ENCODE peak calls at places on chromosome 14, in ten cellular contexts. C, F, M, L, Q, E, Y, K, N and P are unnamed samples.

GRCh38 chr14:74085047-74085637 is 386 bp downstream of the LIN52 start:
- DNase-seq in C (no peak), F (peak), M (no peak), L (peak), Q (peak), E (no peak), Y (peak), K (no peak), N (no peak), P (peak)

GRCh38 chr14:105257464-105257863 is 9.1 kb downstream of the BTBD6 start:
- DNase-seq in C (no peak), F (no peak), M (no peak), L (no peak), Q (no peak), E (no peak), Y (no peak), K (no peak), N (no peak), P (no peak)

GRCh38 chr14:106268013-106268727 is 741.8 kb downstream of the TMEM121 start:
- DNase-seq in C (no peak), F (no peak), M (no peak), L (no peak), Q (no peak), E (no peak), Y (no peak), K (no peak), N (peak), P (no peak)

GRCh38 chr14:79011920-79012204 is 841.7 kb downstream of the NRXN3 start:
- DNase-seq in C (no peak), F (no peak), M (no peak), L (no peak), Q (no peak), E (no peak), Y (no peak), K (no peak), N (no peak), P (no peak)

GRCh38 chr14:64702493-64703392 is 1.5 kb upstream of the PLEKHG3 start:
- DNase-seq in C (peak), F (peak), M (no peak), L (no peak), Q (no peak), E (no peak), Y (no peak), K (no peak), N (peak), P (peak)

GRCh38 chr14:85766295-85766694 is 236.4 kb downstream of the FLRT2 start:
- DNase-seq in C (no peak), F (no peak), M (no peak), L (no peak), Q (no peak), E (no peak), Y (no peak), K (no peak), N (no peak), P (no peak)

GRCh38 chr14:102229071-102229738 is 75.8 kb downstream of the MOK start:
- DNase-seq in C (no peak), F (no peak), M (no peak), L (no peak), Q (no peak), E (no peak), Y (no peak), K (no peak), N (no peak), P (no peak)

GRCh38 chr14:40599726-40600125 is 1007.0 kb upstream of the LRFN5 start:
- DNase-seq in C (no peak), F (no peak), M (no peak), L (no peak), Q (no peak), E (no peak), Y (no peak), K (no peak), N (no peak), P (peak)

GRCh38 chr14:52267501-52268190 is at the start of gene PTGDR:
- DNase-seq in C (no peak), F (peak), M (peak), L (no peak), Q (peak), E (no peak), Y (peak), K (no peak), N (no peak), P (peak)

GRCh38 chr14:41605550-41606248 is 977 bp upstream of the LRFN5 start:
- DNase-seq in C (peak), F (peak), M (no peak), L (peak), Q (peak), E (peak), Y (peak), K (peak), N (no peak), P (peak)

GRCh38 chr14:69882086-69882864 is 3.1 kb downstream of the SMOC1 start:
- DNase-seq in C (no peak), F (no peak), M (no peak), L (no peak), Q (no peak), E (no peak), Y (no peak), K (no peak), N (no peak), P (no peak)

GRCh38 chr14:76962303-76962660 is 66.2 kb downstream of the IRF2BPL start:
- DNase-seq in C (no peak), F (no peak), M (no peak), L (no peak), Q (no peak), E (no peak), Y (no peak), K (no peak), N (no peak), P (no peak)

GRCh38 chr14:89870335-89870734 is 84.2 kb downstream of the EFCAB11 start:
- DNase-seq in C (no peak), F (no peak), M (no peak), L (no peak), Q (no peak), E (no peak), Y (peak), K (no peak), N (no peak), P (no peak)

GRCh38 chr14:30874120-30874998 is at the start of gene COCH:
- DNase-seq in C (no peak), F (peak), M (peak), L (peak), Q (no peak), E (no peak), Y (no peak), K (peak), N (peak), P (peak)

GRCh38 chr14:58637391-58638230 is at the start of gene DACT1:
- DNase-seq in C (peak), F (peak), M (peak), L (peak), Q (peak), E (no peak), Y (peak), K (peak), N (peak), P (peak)

GRCh38 chr14:90402009-90402408 is 5.2 kb downstream of the CALM1 start:
- DNase-seq in C (no peak), F (no peak), M (no peak), L (no peak), Q (no peak), E (no peak), Y (no peak), K (no peak), N (no peak), P (no peak)

GRCh38 chr14:78788467-78789360 is 618.5 kb downstream of the NRXN3 start:
- DNase-seq in C (no peak), F (no peak), M (no peak), L (no peak), Q (no peak), E (no peak), Y (no peak), K (no peak), N (no peak), P (no peak)

GRCh38 chr14:38080696-38081095 is 127.0 kb upstream of the SSTR1 start:
- DNase-seq in C (no peak), F (no peak), M (no peak), L (no peak), Q (no peak), E (no peak), Y (no peak), K (no peak), N (no peak), P (no peak)

GRCh38 chr14:91403069-91403600 is 14.5 kb downstream of the CCDC88C start:
- DNase-seq in C (no peak), F (no peak), M (no peak), L (no peak), Q (no peak), E (no peak), Y (no peak), K (no peak), N (peak), P (no peak)

GRCh38 chr14:22520786-22521185 is 68.2 kb downstream of the DAD1 start:
- DNase-seq in C (no peak), F (no peak), M (no peak), L (no peak), Q (peak), E (no peak), Y (no peak), K (no peak), N (no peak), P (no peak)

GRCh38 chr14:85296466-85297210 is 233.3 kb upstream of the FLRT2 start:
- DNase-seq in C (no peak), F (no peak), M (no peak), L (no peak), Q (peak), E (no peak), Y (peak), K (no peak), N (no peak), P (peak)

GRCh38 chr14:96762650-96763049 is 34.5 kb upstream of the VRK1 start:
- DNase-seq in C (no peak), F (peak), M (no peak), L (peak), Q (peak), E (no peak), Y (peak), K (no peak), N (no peak), P (peak)

GRCh38 chr14:24903337-24903736 is 146.6 kb downstream of the STXBP6 start:
- DNase-seq in C (no peak), F (no peak), M (no peak), L (no peak), Q (peak), E (no peak), Y (peak), K (no peak), N (no peak), P (no peak)

GRCh38 chr14:31939934-31940333 is 137.2 kb upstream of the ARHGAP5 start:
- DNase-seq in C (no peak), F (no peak), M (no peak), L (no peak), Q (no peak), E (no peak), Y (no peak), K (no peak), N (no peak), P (no peak)

GRCh38 chr14:106879241-106879640 is 1352.9 kb downstream of the TMEM121 start:
- DNase-seq in C (no peak), F (no peak), M (no peak), L (peak), Q (no peak), E (no peak), Y (no peak), K (no peak), N (peak), P (no peak)

GRCh38 chr14:54312166-54312801 is 84.5 kb upstream of the CDKN3 start:
- DNase-seq in C (no peak), F (no peak), M (no peak), L (no peak), Q (peak), E (no peak), Y (peak), K (no peak), N (no peak), P (peak)

GRCh38 chr14:22849212-22849819 is 12.9 kb downstream of the MMP14 start:
- DNase-seq in C (peak), F (no peak), M (peak), L (no peak), Q (peak), E (no peak), Y (no peak), K (no peak), N (no peak), P (no peak)

GRCh38 chr14:49220492-49220891 is 365.7 kb downstream of the RPS29 start:
- DNase-seq in C (no peak), F (peak), M (no peak), L (no peak), Q (no peak), E (no peak), Y (no peak), K (no peak), N (no peak), P (no peak)

DNA sequence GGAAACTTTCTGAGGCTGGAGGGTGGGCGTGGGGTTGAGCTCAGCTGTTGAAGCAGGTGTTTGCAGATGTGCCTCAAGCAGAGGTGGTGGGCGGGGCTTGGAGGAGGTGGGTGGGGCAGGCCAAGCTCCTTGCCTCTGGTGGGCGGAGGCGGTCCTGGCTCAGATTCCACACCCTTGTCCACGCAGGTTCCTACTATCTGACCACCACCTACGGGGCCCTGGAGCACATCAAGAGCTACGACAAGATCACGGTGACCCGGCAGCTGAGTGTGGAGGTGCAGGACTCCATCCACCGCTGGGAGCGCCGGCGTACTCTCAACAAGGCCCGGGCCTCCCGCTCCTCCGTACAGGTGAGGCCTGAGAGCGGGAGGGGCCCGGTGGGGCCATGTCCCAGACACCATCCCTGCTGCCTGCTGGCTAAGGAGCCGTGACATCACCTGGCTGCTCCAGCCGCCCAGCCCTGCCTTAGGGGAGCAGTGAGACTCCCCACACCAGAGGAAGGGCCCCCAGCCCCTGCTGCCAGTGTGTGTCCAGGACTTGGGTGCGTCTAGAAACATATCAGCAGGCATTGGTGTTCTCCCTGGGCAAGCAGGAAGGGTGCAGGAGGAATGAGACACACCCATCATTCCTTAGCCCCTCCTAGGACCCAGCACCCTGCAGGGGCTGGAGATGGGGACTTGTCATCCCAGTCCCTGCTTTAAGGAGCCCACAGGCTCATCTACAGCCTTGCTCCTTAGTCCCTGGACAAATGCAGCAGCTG is 63.4 kb downstream of the LGMN start:
- DNase-seq in C (peak), F (peak), M (no peak), L (peak), Q (no peak), E (no peak), Y (no peak), K (no peak), N (no peak), P (no peak)
- TF ChIP-seq CTCF in C (no peak), F (no peak), M (no peak), L (no peak), Q (no peak), E (no peak), Y (no peak), K (no peak), N (no peak), P (no peak)

GRCh38 chr14:61064210-61064609 is 83.2 kb downstream of the SLC38A6 start:
- DNase-seq in C (no peak), F (no peak), M (no peak), L (no peak), Q (no peak), E (no peak), Y (no peak), K (no peak), N (no peak), P (no peak)
- TF ChIP-seq CTCF in C (no peak), F (no peak), M (no peak), L (no peak), Q (no peak), E (no peak), Y (no peak), K (no peak), N (no peak), P (no peak)

GRCh38 chr14:103339561-103339960 is 5.5 kb downstream of the EIF5 start:
- DNase-seq in C (no peak), F (no peak), M (no peak), L (no peak), Q (no peak), E (no peak), Y (no peak), K (no peak), N (no peak), P (no peak)

GRCh38 chr14:103340480-103341212 is 6.6 kb downstream of the EIF5 start:
- DNase-seq in C (no peak), F (no peak), M (no peak), L (no peak), Q (no peak), E (no peak), Y (no peak), K (no peak), N (no peak), P (no peak)

GRCh38 chr14:103336191-103336590 is 2.2 kb downstream of the EIF5 start:
- DNase-seq in C (no peak), F (no peak), M (no peak), L (no peak), Q (no peak), E (no peak), Y (no peak), K (no peak), N (no peak), P (no peak)

GRCh38 chr14:103334644-103335603 is 887 bp downstream of the EIF5 start:
- DNase-seq in C (peak), F (peak), M (peak), L (peak), Q (peak), E (peak), Y (peak), K (peak), N (peak), P (peak)

DNA sequence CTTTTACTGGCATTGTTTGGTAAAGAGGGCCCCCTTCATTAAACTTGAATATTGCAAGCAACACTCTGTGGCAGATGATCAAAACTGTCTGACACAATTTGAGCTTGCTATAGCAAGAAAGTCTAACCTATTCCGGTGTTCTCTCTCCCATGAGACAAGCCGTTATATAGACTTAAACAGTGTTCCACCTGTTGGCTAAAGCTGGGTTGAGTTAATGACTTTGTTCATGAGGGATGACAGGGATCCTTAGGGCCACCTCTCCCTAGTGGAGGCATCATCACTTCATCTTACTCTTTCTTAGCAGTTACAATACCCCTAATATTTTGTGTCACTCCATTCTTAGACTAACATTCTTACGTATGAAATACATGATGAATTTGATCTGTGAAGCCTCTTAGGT is 3.8 kb downstream of the EIF5 start:
- DNase-seq in C (no peak), F (no peak), M (no peak), L (no peak), Q (no peak), E (no peak), Y (no peak), K (no peak), N (no peak), P (no peak)
- TF ChIP-seq CTCF in C (no peak), F (no peak), M (no peak), L (no peak), Q (no peak), E (no peak), Y (no peak), K (no peak), N (no peak), P (no peak)

DNA sequence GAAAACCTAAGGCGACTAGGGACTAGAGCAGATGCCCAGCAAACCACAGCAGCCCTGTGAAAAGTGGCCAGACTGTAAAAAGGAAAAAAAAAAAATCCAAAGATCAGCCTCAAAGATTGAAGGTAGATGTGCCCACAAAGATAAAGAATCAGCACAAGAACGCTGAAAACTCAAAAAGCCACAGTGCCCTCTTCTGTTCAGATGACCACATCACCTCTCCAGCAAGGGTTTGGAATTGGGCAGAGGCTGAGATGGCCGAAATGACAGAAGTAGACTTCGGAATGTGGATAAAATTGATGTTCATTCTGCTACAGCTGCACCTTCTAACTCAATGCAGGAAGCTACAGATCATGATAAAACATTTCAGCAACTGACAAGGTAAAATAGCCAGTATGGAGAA is 154.4 kb downstream of the GPHN start:
- DNase-seq in C (no peak), F (no peak), M (no peak), L (no peak), Q (peak), E (no peak), Y (peak), K (no peak), N (no peak), P (no peak)
- TF ChIP-seq CTCF in C (no peak), F (peak), M (peak), L (no peak), Q (peak), E (peak), Y (peak), K (peak), N (no peak), P (peak)

DNA sequence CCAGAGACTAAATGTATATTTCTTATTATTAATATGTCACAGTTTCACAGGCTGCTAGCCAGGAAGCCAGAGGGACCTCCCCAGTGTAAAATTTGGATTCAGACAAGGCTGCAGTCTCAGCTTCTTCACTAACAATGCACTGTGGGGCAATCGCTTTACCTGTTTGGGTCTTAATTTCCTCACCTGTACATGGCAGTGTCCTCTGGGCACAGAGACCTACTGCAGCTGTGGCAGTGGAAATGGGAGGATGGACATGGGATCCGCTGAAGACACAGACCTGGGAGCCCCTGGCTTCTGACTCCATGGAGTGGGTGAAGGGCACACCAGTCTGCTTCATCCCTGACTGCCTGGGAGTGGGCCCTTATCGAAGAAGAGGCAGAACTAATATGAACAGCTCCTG is 6.9 kb upstream of the SERPINA5 start:
- DNase-seq in C (no peak), F (no peak), M (no peak), L (no peak), Q (no peak), E (no peak), Y (no peak), K (no peak), N (peak), P (no peak)
- TF ChIP-seq CTCF in C (no peak), F (no peak), M (no peak), L (no peak), Q (no peak), E (no peak), Y (no peak), K (no peak), N (no peak), P (no peak)

GRCh38 chr14:55864890-55865655 is 253.1 kb upstream of the PELI2 start:
- DNase-seq in C (no peak), F (no peak), M (no peak), L (no peak), Q (no peak), E (no peak), Y (no peak), K (no peak), N (no peak), P (no peak)
- TF ChIP-seq CTCF in C (no peak), F (no peak), M (no peak), L (peak), Q (no peak), E (no peak), Y (no peak), K (peak), N (no peak), P (no peak)

DNA sequence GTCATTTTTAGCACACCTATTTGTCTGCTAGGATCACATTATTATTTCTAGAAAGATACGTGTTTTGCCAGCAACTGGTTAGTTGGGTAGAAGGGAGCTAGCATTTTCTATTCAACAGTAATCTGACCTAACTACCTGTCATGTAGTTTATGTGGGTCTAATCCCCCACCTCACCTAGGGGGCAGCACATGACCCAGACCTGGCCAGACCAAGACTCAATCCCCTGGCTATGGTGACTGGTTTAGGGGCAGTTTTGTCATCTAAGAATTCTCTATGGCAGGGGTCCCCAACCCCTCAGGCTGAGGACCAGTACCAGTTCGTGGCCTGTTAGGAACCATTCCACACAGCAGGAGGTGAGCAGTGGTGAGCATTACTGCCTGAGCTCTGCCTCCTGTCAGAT is 29.5 kb upstream of the EVL start:
- DNase-seq in C (no peak), F (no peak), M (no peak), L (no peak), Q (no peak), E (no peak), Y (no peak), K (no peak), N (no peak), P (no peak)
- TF ChIP-seq CTCF in C (no peak), F (no peak), M (no peak), L (no peak), Q (no peak), E (no peak), Y (no peak), K (no peak), N (no peak), P (no peak)